ENCODE peak calls at places on chromosome 21, in seven cellular contexts. S is A549, B is tibial nerve, L is sigmoid colon, I is right lobe of liver, Q is heart left ventricle, A is adrenal gland. K is an unnamed sample.

GRCh38 chr21:45128613-45129226 is 54.3 kb downstream of the ADARB1 start:
- DNase-seq in B (peak), L (peak), A (peak), I (peak), Q (peak), S (peak), K (peak)

GRCh38 chr21:29870814-29871213 is 69.0 kb downstream of the GRIK1 start:
- DNase-seq in B (no peak), L (no peak), Q (no peak), I (no peak), S (no peak), A (no peak), K (no peak)

GRCh38 chr21:29018540-29018939 is 609 bp downstream of the RWDD2B start:
- DNase-seq in Q (no peak), S (no peak), A (no peak), I (no peak), B (no peak), L (no peak), K (peak)

GRCh38 chr21:28962465-28962864 is 30.2 kb downstream of the LTN1 start:
- DNase-seq in I (no peak), L (no peak), S (no peak), B (no peak), Q (no peak), A (no peak), K (no peak)

GRCh38 chr21:44880762-44881585 is 7.5 kb upstream of the PTTG1IP start:
- DNase-seq in S (no peak), B (no peak), L (peak), Q (peak), A (no peak), I (peak), K (peak)

GRCh38 chr21:45019076-45019886 is 55.1 kb upstream of the ADARB1 start:
- DNase-seq in B (no peak), A (no peak), I (peak), Q (peak), S (no peak), L (peak), K (no peak)

GRCh38 chr21:35868005-35868868 is 192.1 kb downstream of the SETD4 start:
- DNase-seq in L (no peak), S (no peak), A (no peak), B (no peak), Q (no peak), I (no peak), K (peak)

GRCh38 chr21:32209580-32209979 is 69.3 kb downstream of the MIS18A start:
- DNase-seq in B (no peak), I (no peak), S (no peak), L (no peak), A (peak), Q (no peak), K (no peak)

GRCh38 chr21:16040601-16041000 is 310.8 kb downstream of the USP25 start:
- DNase-seq in L (no peak), S (peak), I (no peak), A (no peak), Q (no peak), B (no peak), K (no peak)

GRCh38 chr21:28704746-28705145 is 287.9 kb downstream of the LTN1 start:
- DNase-seq in A (no peak), L (no peak), I (no peak), S (no peak), B (no peak), Q (peak), K (no peak)

GRCh38 chr21:16908087-16908486 is 604.8 kb upstream of the CXADR start:
- DNase-seq in L (peak), Q (no peak), I (no peak), B (no peak), S (peak), A (peak), K (no peak)

GRCh38 chr21:34133802-34134201 is 60.4 kb downstream of the MRPS6 start:
- DNase-seq in Q (no peak), L (no peak), S (no peak), A (no peak), I (no peak), B (no peak), K (peak)

GRCh38 chr21:32728455-32729237 is 833 bp upstream of the SYNJ1 start:
- DNase-seq in A (no peak), Q (no peak), I (no peak), S (no peak), L (no peak), B (no peak), K (peak)

GRCh38 chr21:33036430-33037162 is 10.9 kb downstream of the OLIG2 start:
- DNase-seq in B (no peak), S (no peak), Q (no peak), I (peak), L (peak), A (peak), K (peak)

GRCh38 chr21:26686278-26686677 is 113.2 kb upstream of the CYYR1 start:
- DNase-seq in L (no peak), A (no peak), S (peak), Q (no peak), B (no peak), I (no peak), K (peak)

GRCh38 chr21:33268736-33269441 is 2.7 kb downstream of the IL10RB start:
- DNase-seq in L (no peak), B (no peak), I (peak), S (peak), Q (no peak), A (peak), K (no peak)

GRCh38 chr21:15400905-15401304 is 328.9 kb upstream of the USP25 start:
- DNase-seq in Q (no peak), B (no peak), A (no peak), L (no peak), S (no peak), I (no peak), K (no peak)

GRCh38 chr21:43903451-43904091 is 38.5 kb downstream of the AGPAT3 start:
- DNase-seq in L (peak), B (no peak), S (no peak), A (peak), I (no peak), Q (peak), K (no peak)

GRCh38 chr21:29904359-29905282 is 35.2 kb downstream of the GRIK1 start:
- DNase-seq in S (no peak), Q (no peak), B (no peak), L (no peak), A (no peak), I (no peak), K (no peak)

GRCh38 chr21:28375708-28376385 is 616.8 kb downstream of the LTN1 start:
- DNase-seq in B (no peak), A (no peak), Q (no peak), S (no peak), I (peak), L (no peak), K (no peak)

GRCh38 chr21:41503331-41503730 is 4.6 kb downstream of the TMPRSS2 start:
- DNase-seq in B (no peak), S (no peak), Q (no peak), I (no peak), L (no peak), A (no peak), K (no peak)
- TF ChIP-seq POLR2A in B (no peak), S (no peak), Q (no peak), I (no peak), L (no peak), A (no peak), K (no peak)

GRCh38 chr21:39080366-39080765 is 102.9 kb downstream of the PSMG1 start:
- DNase-seq in A (no peak), Q (no peak), L (no peak), I (no peak), S (no peak), B (no peak), K (no peak)

GRCh38 chr21:39084979-39085729 is 98.1 kb downstream of the PSMG1 start:
- DNase-seq in A (no peak), L (no peak), B (no peak), I (no peak), Q (no peak), S (no peak), K (no peak)

GRCh38 chr21:39083377-39084008 is 99.8 kb downstream of the PSMG1 start:
- DNase-seq in A (no peak), S (no peak), I (no peak), B (no peak), Q (no peak), L (no peak), K (peak)

GRCh38 chr21:39084073-39084472 is 99.2 kb downstream of the PSMG1 start:
- DNase-seq in I (no peak), S (no peak), A (no peak), Q (no peak), L (no peak), B (no peak), K (no peak)

GRCh38 chr21:39082656-39083376 is 100.4 kb downstream of the PSMG1 start:
- DNase-seq in Q (no peak), S (no peak), L (no peak), A (no peak), B (no peak), I (no peak), K (no peak)
- H3K4me3 ChIP-seq in Q (no peak), S (no peak), L (no peak), A (no peak), B (no peak), I (no peak), K (no peak)

GRCh38 chr21:38726482-38726881 is 79.2 kb upstream of the ETS2 start:
- DNase-seq in B (no peak), Q (no peak), A (no peak), S (no peak), L (no peak), I (no peak), K (no peak)

GRCh38 chr21:38725196-38726157 is 80.3 kb upstream of the ETS2 start:
- DNase-seq in B (no peak), A (no peak), L (no peak), S (no peak), Q (no peak), I (no peak), K (no peak)

GRCh38 chr21:38733973-38734546 is 71.7 kb upstream of the ETS2 start:
- DNase-seq in I (peak), L (peak), S (peak), A (peak), B (peak), Q (peak), K (peak)

GRCh38 chr21:38735807-38736206 is 69.9 kb upstream of the ETS2 start:
- DNase-seq in S (no peak), L (no peak), Q (no peak), A (no peak), I (no peak), B (no peak), K (no peak)

GRCh38 chr21:38729745-38730401 is 75.9 kb upstream of the ETS2 start:
- DNase-seq in I (no peak), B (no peak), S (no peak), Q (no peak), A (no peak), L (no peak), K (no peak)
- TF ChIP-seq POLR2A in I (no peak), B (no peak), S (no peak), Q (no peak), A (no peak), L (no peak), K (no peak)

DNA sequence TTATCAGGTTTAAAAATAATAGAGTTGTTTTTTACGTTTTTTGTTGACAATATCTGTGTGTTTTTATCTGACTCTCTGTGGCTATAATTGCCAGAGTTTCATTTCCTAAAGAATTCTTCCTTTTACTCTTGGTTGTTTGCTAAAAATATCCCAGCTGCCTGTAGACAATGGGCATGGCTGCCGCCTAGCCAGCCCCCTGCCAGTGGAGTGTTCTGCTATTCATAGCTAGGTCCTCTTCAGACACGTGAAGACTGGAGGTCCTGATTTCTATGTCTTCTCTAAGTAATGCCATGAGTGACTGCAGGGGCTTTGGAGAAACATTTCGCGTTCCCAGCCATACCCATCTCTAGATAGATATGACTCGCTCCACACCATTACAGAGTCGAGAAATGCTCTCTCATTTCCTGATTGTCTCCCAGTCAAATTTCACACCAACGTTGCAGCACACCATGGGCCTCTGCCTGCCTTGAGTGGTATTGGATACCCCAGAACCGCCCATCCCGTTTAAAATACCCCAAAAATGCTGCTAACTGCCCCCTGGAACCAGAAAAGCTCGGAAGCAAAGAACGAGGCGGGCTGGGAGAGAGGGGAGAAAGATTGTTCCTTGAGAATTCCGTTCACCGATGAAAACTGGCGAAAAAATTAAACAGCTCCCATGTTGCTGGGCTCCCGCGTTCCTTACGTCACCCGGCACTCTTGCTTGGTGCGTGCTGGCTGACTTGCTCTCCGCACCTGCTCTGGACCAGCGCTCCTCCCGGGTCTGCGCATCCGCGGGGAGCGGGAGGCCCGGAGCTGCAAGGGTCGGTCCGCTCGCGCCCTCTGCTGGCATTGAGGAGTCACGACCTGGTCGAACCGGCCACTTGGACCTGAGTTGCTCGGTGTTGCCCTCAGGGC is 99.3 kb upstream of the BACE2 start:
- DNase-seq in B (peak), A (peak), S (peak), I (peak), L (peak), Q (peak), K (peak)
- H3K4me3 ChIP-seq in B (peak), A (no peak), S (peak), I (no peak), L (peak), Q (peak), K (no peak)

GRCh38 chr21:46203203-46203600 is 18.9 kb upstream of the SPATC1L start:
- DNase-seq in B (no peak), A (no peak), L (peak), S (no peak), Q (no peak), I (peak), K (no peak)

GRCh38 chr21:46205121-46205520 is 20.9 kb upstream of the SPATC1L start:
- DNase-seq in S (no peak), L (peak), A (no peak), B (no peak), Q (no peak), I (peak), K (no peak)

GRCh38 chr21:46199436-46200373 is 15.4 kb upstream of the SPATC1L start:
- DNase-seq in Q (no peak), B (no peak), I (peak), A (no peak), L (peak), S (no peak), K (no peak)

GRCh38 chr21:46205766-46206162 is 21.5 kb upstream of the SPATC1L start:
- DNase-seq in L (no peak), B (no peak), Q (no peak), A (no peak), I (peak), S (no peak), K (no peak)

GRCh38 chr21:46202592-46203202 is 18.4 kb upstream of the SPATC1L start:
- DNase-seq in L (peak), Q (no peak), S (no peak), B (no peak), I (peak), A (no peak), K (no peak)
- TF ChIP-seq POLR2A in L (no peak), Q (peak), S (no peak), B (no peak), I (no peak), A (no peak), K (no peak)

DNA sequence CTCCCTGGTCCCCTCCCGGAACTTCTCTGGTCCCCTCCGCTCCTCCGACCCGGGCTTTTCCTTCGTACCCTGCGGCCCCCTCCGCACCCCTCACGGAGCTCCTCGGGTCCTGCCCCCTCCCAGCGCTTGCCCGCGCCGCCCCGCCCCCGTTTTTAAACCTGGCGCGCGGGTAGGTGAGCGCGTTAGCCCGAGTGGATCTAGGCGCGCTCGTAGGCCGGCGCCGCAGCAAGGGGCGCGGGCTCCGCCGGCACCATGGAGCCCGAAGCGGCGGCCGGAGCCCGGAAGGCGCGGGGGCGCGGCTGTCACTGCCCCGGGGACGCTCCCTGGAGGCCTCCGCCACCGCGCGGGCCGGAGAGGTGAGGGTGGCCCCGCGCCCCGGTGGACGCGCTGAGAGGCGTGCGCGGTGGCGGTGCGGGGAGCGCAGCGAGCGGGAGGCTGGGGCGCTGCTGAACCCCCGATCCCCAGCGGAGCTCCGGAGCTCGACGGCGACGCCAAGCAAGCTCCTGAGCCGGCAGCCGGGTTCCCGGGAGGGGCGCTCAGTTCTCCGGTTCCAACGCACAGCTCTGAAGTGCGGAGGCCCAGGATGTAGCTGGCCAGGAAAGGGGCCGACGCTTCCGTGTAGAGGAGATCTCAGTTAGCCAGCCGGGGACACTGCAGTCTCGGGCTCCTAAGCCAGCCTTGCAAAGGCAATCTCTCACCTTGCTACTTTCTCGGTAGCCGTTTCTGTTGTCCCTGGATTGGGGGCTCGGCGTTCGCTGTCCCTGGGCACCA is at the start of gene RIPPLY3:
- DNase-seq in A (no peak), S (peak), L (no peak), Q (no peak), I (no peak), B (no peak), K (peak)
- H3K4me3 ChIP-seq in A (no peak), S (peak), L (peak), Q (peak), I (peak), B (peak), K (no peak)

DNA sequence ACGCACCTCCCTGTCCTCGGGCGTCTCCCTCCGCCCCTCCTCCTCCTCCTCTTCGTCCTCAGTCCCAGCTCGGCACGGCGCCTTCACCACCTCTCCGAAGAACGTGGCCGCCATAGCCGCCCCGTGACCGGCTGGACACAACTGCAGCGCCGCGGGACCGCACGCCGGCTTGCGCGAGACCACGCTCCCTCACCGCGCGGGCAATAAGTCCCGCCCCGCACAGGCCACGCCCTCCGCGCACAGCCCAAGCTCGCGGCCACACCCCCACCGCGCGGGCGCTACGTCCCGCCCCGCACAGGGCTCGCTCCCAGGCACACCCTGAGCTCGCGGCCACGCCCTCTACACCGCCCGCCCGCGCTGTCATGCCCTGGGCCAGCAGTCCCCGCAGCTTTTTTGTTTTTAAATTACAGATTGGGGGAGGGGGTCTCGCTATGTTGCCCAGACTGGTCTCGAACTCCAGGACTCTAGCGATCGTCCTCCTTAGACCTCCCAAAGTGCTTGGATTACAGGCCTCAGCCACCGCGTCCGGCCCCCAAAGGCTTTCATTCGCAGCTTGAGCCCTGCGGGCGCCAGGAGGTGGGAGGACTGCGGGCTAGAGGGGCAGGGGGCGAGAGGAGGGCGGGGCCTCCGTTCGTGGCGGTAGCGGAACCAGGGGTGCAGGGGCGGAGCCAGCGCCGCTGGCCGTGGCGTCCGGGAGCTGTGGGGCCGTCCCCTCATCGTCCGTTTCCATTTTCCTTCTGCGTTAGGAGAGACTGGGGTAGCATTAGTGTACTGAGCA is at the start of gene PSMG1:
- DNase-seq in A (peak), L (peak), S (peak), I (peak), Q (peak), B (peak), K (peak)
- TF ChIP-seq POLR2A in A (peak), L (peak), S (peak), I (peak), Q (peak), B (peak), K (peak)

K was measured in NB4.